ENCODE peak calls at places on chromosome 7, in six cellular contexts. S is endothelial cell of umbilical vein, D is PC-3, G is MM.1S, Y is A549, R is neural progenitor cell. X is an unnamed sample.

GRCh38 chr7:137475966-137476365 is 132.4 kb upstream of the PTN start:
- DNase-seq in S (no peak), D (peak; percentile 31), G (no peak), Y (no peak), R (no peak), X (peak; percentile 69)

GRCh38 chr7:30656611-30657010 is 25.6 kb downstream of the CRHR2 start:
- DNase-seq in S (no peak), G (no peak), D (no peak), R (no peak), Y (no peak), X (no peak)

GRCh38 chr7:4840097-4840501 is 21.7 kb downstream of the PAPOLB start:
- DNase-seq in S (no peak), D (no peak), G (no peak), Y (no peak), R (no peak), X (no peak)

GRCh38 chr7:10803720-10804119 is 170.0 kb upstream of the PHF14 start:
- DNase-seq in Y (no peak), D (no peak), S (no peak), G (no peak), R (no peak), X (no peak)

GRCh38 chr7:43905954-43906326 is 456 bp downstream of the URGCP start:
- DNase-seq in D (peak; percentile 14), G (peak; percentile 34), Y (peak; percentile 35), S (peak; percentile 48), R (peak; percentile 53), X (peak; percentile 41)

GRCh38 chr7:159014297-159015062 is 130.2 kb downstream of the VIPR2 start:
- DNase-seq in S (no peak), R (no peak), G (no peak), Y (no peak), D (no peak), X (no peak)

GRCh38 chr7:77525231-77525630 is 11.9 kb upstream of the PTPN12 start:
- DNase-seq in R (no peak), D (peak; percentile 32), S (no peak), Y (no peak), G (no peak), X (peak; percentile 14)

GRCh38 chr7:67267914-67268313 is 271.3 kb downstream of the TYW1 start:
- DNase-seq in G (no peak), R (peak; percentile 8), D (no peak), S (no peak), Y (no peak), X (no peak)

GRCh38 chr7:120089968-120090367 is 183.0 kb upstream of the KCND2 start:
- DNase-seq in D (peak; percentile 65), R (no peak), Y (peak; percentile 45), G (no peak), S (no peak), X (no peak)

GRCh38 chr7:98281757-98282652 is 519 bp downstream of the BRI3 start:
- DNase-seq in Y (no peak), S (peak; percentile 32), R (peak; percentile 52), G (no peak), D (no peak), X (no peak)

GRCh38 chr7:23222439-23223045 is 24.0 kb upstream of the GPNMB start:
- DNase-seq in S (no peak), D (no peak), G (no peak), Y (no peak), R (peak; percentile 10), X (no peak)

GRCh38 chr7:64775289-64775688 is 18.9 kb upstream of the ZNF138 start:
- DNase-seq in D (no peak), G (no peak), R (no peak), S (no peak), Y (no peak), X (no peak)

GRCh38 chr7:86733783-86734182 is 90.1 kb downstream of the GRM3 start:
- DNase-seq in Y (peak; percentile 66), D (peak; percentile 29), R (peak; percentile 15), G (no peak), S (no peak), X (peak; percentile 11)

GRCh38 chr7:95302976-95303375 is 21.4 kb downstream of the PON1 start:
- DNase-seq in D (peak; percentile 16), G (no peak), R (no peak), S (no peak), Y (no peak), X (no peak)

GRCh38 chr7:122304604-122304975 is at the start of gene FEZF1:
- DNase-seq in D (peak; percentile 57), G (peak; percentile 78), R (peak; percentile 96), Y (no peak), S (no peak), X (no peak)

GRCh38 chr7:107118109-107118900 is 50.5 kb upstream of the HBP1 start:
- DNase-seq in R (no peak), S (peak; percentile 70), G (no peak), D (no peak), Y (no peak), X (peak; percentile 2)

GRCh38 chr7:34320926-34321609 is 336.9 kb upstream of the NPSR1 start:
- DNase-seq in Y (peak; percentile 78), D (peak; percentile 74), G (peak; percentile 69), S (peak; percentile 79), R (peak; percentile 79), X (peak; percentile 50)

GRCh38 chr7:6121141-6121540 is 90.0 kb downstream of the ANKRD61 start:
- DNase-seq in S (no peak), G (no peak), R (no peak), Y (peak; percentile 39), D (peak; percentile 28), X (peak; percentile 14)

GRCh38 chr7:98463837-98464557 is 63.1 kb upstream of the BAIAP2L1 start:
- DNase-seq in Y (no peak), D (no peak), R (no peak), S (no peak), G (no peak), X (no peak)

GRCh38 chr7:28586736-28587135 is 174.4 kb downstream of the CREB5 start:
- DNase-seq in Y (no peak), R (no peak), D (peak; percentile 92), S (no peak), G (no peak), X (no peak)

GRCh38 chr7:50781371-50781770 is 1.3 kb downstream of the GRB10 start:
- DNase-seq in S (no peak), G (no peak), R (peak; percentile 60), Y (no peak), D (no peak), X (no peak)
- H3K4me2 ChIP-seq in S (no peak overlapping the region), G (no peak overlapping the region), R (peak overlapping the region; percentile 82), Y (no peak overlapping the region), D (peak overlapping the region; percentile 80), X (peak overlapping the region; percentile 86)

DNA sequence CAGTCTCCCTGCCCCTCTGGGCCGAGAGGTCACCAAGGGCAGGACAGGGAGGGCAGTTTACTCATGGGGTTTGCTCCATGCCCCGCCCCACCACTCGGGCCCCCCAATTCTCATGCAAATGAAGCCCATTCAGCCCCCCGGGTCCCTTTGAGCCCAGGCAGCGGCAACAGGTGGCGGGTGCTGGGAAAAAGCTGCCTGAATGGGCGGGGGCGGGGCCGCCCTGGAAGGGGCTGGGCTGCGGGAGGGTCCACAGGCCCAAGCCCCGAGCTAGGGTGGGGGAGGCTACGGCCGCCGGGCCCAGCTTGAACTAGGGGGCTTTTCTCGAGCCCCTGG is 5.2 kb downstream of the LFNG start:
- DNase-seq in R (peak; percentile 93), S (no peak), D (no peak), G (no peak), Y (no peak), X (no peak)
- H3K4me1 ChIP-seq in R (peaks cover 44% of the 10 kb centered on the region), S (peaks cover 54% of the 10 kb centered on the region), D (peaks cover 72% of the 10 kb centered on the region), G (no peaks in the 10 kb centered on the region), Y (peaks cover 95% of the 10 kb centered on the region), X (peaks cover 69% of the 10 kb centered on the region)

GRCh38 chr7:142556745-142557144 is 192.5 kb upstream of the PRSS1 start:
- DNase-seq in D (peak; percentile 97), S (peak; percentile 91), G (peak; percentile 85), R (no peak), Y (peak; percentile 87), X (peak; percentile 98)
- TF ChIP-seq CTCF in D (no peak), S (peak; percentile 41), G (peak; percentile 30), R (no peak), Y (no peak), X (peak; percentile 30)

DNA sequence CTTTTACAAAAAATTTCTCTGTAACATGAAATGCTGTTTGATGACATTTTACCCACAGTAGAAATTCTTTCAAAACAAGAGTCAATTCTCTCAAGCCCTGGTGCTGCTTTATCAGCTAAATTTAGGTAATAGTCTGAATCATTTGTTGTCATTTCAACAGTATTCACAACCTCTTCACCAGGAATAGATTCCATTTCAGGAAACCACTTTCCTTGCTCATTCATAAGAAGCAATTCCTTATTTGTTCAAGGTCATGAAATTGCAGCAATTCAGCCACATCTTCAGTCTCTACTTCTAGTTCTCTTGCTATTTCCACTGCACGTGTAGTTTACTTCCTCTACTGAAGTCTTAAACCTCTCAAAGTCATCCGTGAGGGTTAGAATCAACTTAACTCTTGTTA is 14.1 kb downstream of the STAG3 start:
- DNase-seq in S (no peak), G (no peak), Y (no peak), R (no peak), D (peak; percentile 13), X (peak; percentile 65)
- H3K4me2 ChIP-seq in S (no peak overlapping the region), G (no peak overlapping the region), Y (no peak overlapping the region), R (no peak overlapping the region), D (no peak overlapping the region), X (peak overlapping the region; percentile 45)